ENCODE peak calls at places on chromosomes 16 and 17, in five cellular contexts. I is T-helper 17 cell, V is aorta, S is upper lobe of left lung, H is memory B cell. D is an unnamed sample.

GRCh38 chr17:75503976-75504346 is 11.4 kb downstream of the CASKIN2 start:
- ATAC-seq in I (no peak), V (no peak), S (no peak), H (peak), D (no peak)

GRCh38 chr17:76091526-76092285 is 11.9 kb downstream of the EXOC7 start:
- ATAC-seq in I (peak), V (no peak), S (no peak), H (no peak), D (no peak)

GRCh38 chr16:71855937-71856662 is 10.3 kb downstream of the ATXN1L start:
- ATAC-seq in I (peak), V (no peak), S (no peak), H (no peak), D (no peak)

GRCh38 chr17:68587026-68587425 is 14.1 kb downstream of the FAM20A start:
- ATAC-seq in I (no peak), V (no peak), S (no peak), H (no peak), D (no peak)

GRCh38 chr16:3183445-3184139 is 4.4 kb upstream of the OR1F1 start:
- ATAC-seq in I (no peak), V (no peak), S (no peak), H (no peak), D (no peak)

GRCh38 chr17:78111727-78112507 is 16.6 kb downstream of the TMC6 start:
- ATAC-seq in I (peak), V (no peak), S (no peak), H (no peak), D (no peak)

GRCh38 chr17:76740329-76741118 is 2.6 kb downstream of the MFSD11 start:
- ATAC-seq in I (no peak), V (no peak), S (no peak), H (no peak), D (no peak)

GRCh38 chr16:70429888-70430666 is 8.8 kb downstream of the ST3GAL2 start:
- ATAC-seq in I (no peak), V (no peak), S (peak), H (peak), D (no peak)

GRCh38 chr17:19897108-19897854 is 29.5 kb upstream of the ULK2 start:
- ATAC-seq in I (no peak), V (peak), S (peak), H (no peak), D (peak)

GRCh38 chr17:72297326-72298115 is 176.7 kb downstream of the SOX9 start:
- ATAC-seq in I (no peak), V (peak), S (no peak), H (no peak), D (no peak)

GRCh38 chr17:6098466-6099180 is 28.4 kb downstream of the WSCD1 start:
- ATAC-seq in I (no peak), V (peak), S (no peak), H (no peak), D (peak)

GRCh38 chr17:82787081-82787848 is 35.4 kb downstream of the TBCD start:
- ATAC-seq in I (no peak), V (peak), S (no peak), H (no peak), D (peak)

GRCh38 chr16:63982156-63982555 is 1139.7 kb downstream of the CDH11 start:
- ATAC-seq in I (no peak), V (no peak), S (no peak), H (no peak), D (no peak)

GRCh38 chr17:75010683-75011406 is 1.6 kb upstream of the MRPL58 start:
- ATAC-seq in I (no peak), V (no peak), S (no peak), H (no peak), D (peak)

GRCh38 chr16:4511441-4512082 is 27.0 kb downstream of the CDIP1 start:
- ATAC-seq in I (no peak), V (no peak), S (no peak), H (no peak), D (peak)

GRCh38 chr16:11650641-11651591 is 17.3 kb upstream of the SNN start:
- ATAC-seq in I (no peak), V (no peak), S (no peak), H (no peak), D (no peak)

GRCh38 chr16:11511328-11511727 is 75.4 kb downstream of the LITAF start:
- ATAC-seq in I (no peak), V (no peak), S (no peak), H (no peak), D (no peak)

GRCh38 chr16:81164481-81164880 is 68.3 kb upstream of the GCSH start:
- ATAC-seq in I (no peak), V (no peak), S (no peak), H (no peak), D (no peak)

GRCh38 chr16:56814537-56815432 is 50.2 kb upstream of the SLC12A3 start:
- ATAC-seq in I (no peak), V (no peak), S (no peak), H (no peak), D (no peak)

GRCh38 chr16:19429271-19429670 is 11.6 kb downstream of the TMC5 start:
- ATAC-seq in I (no peak), V (no peak), S (peak), H (no peak), D (no peak)

GRCh38 chr16:69194488-69194887 is 7.5 kb downstream of the SNTB2 start:
- ATAC-seq in I (no peak), V (no peak), S (no peak), H (no peak), D (peak)

GRCh38 chr17:78492116-78492799 is 84.9 kb downstream of the DNAH17 start:
- ATAC-seq in I (no peak), V (no peak), S (no peak), H (no peak), D (no peak)

GRCh38 chr17:17171991-17172939 is 33.9 kb downstream of the PLD6 start:
- ATAC-seq in I (no peak), V (peak), S (peak), H (no peak), D (peak)

GRCh38 chr17:17505151-17505550 is 9.0 kb upstream of the RASD1 start:
- ATAC-seq in I (no peak), V (no peak), S (no peak), H (no peak), D (no peak)

GRCh38 chr17:65627892-65628622 is 66.6 kb upstream of the AXIN2 start:
- ATAC-seq in I (no peak), V (peak), S (peak), H (no peak), D (peak)

GRCh38 chr17:32142857-32143524 is 689 bp downstream of the RHOT1 start:
- ATAC-seq in I (no peak), V (peak), S (peak), H (no peak), D (no peak)

GRCh38 chr16:59854846-59855439 is 1120.8 kb upstream of the GOT2 start:
- ATAC-seq in I (no peak), V (no peak), S (no peak), H (no peak), D (no peak)

GRCh38 chr17:38320482-38320881 is 23.3 kb downstream of the GPR179 start:
- ATAC-seq in I (no peak), V (no peak), S (peak), H (no peak), D (no peak)

GRCh38 chr16:65531475-65531874 is 409.6 kb upstream of the CDH11 start:
- ATAC-seq in I (no peak), V (no peak), S (no peak), H (no peak), D (no peak)

GRCh38 chr17:3770471-3770870 is 30.5 kb downstream of the ITGAE start:
- ATAC-seq in I (peak), V (no peak), S (no peak), H (peak), D (no peak)

GRCh38 chr16:11264155-11264832 is 4.8 kb downstream of the TNP2 start:
- ATAC-seq in I (peak), V (no peak), S (no peak), H (peak), D (no peak)

GRCh38 chr16:50708373-50709060 is 15.1 kb downstream of the NOD2 start:
- ATAC-seq in I (peak), V (no peak), S (no peak), H (no peak), D (no peak)

GRCh38 chr16:57906385-57907316 is 64.3 kb downstream of the CNGB1 start:
- ATAC-seq in I (peak), V (no peak), S (peak), H (peak), D (no peak)

GRCh38 chr17:63714550-63715277 is 14.8 kb upstream of the LIMD2 start:
- ATAC-seq in I (no peak), V (peak), S (no peak), H (no peak), D (no peak)

GRCh38 chr16:29913514-29913913 is 12.5 kb downstream of the KCTD13 start:
- ATAC-seq in I (no peak), V (no peak), S (no peak), H (no peak), D (no peak)

GRCh38 chr17:72362466-72363335 is 241.9 kb downstream of the SOX9 start:
- ATAC-seq in I (no peak), V (no peak), S (no peak), H (no peak), D (no peak)

GRCh38 chr17:4719684-4720221 is 9.3 kb downstream of the ARRB2 start:
- ATAC-seq in I (no peak), V (no peak), S (no peak), H (no peak), D (peak)

GRCh38 chr16:2675714-2676113 is 6.6 kb upstream of the KCTD5 start:
- ATAC-seq in I (no peak), V (no peak), S (no peak), H (no peak), D (no peak)

GRCh38 chr16:85235988-85236831 is 123.9 kb upstream of the CIBAR2 start:
- ATAC-seq in I (no peak), V (peak), S (no peak), H (no peak), D (peak)

D was measured in gastroesophageal sphincter.